ENCODE peak calls at places on chromosomes 1 and 21, in four cellular contexts. H is Caco-2, S is esophagus squamous epithelium, X is endothelial cell of umbilical vein. U is an unnamed sample. For H3K36me3, the result is how much of the 10 kb centered on the place peaks cover.

GRCh38 chr21:25561668-25562641 is 45.3 kb downstream of the MRPL39 start:
- DNase-seq in H (peak), S (no peak), X (peak), U (no peak)

GRCh38 chr21:42209801-42210479 is 9.0 kb upstream of the ABCG1 start:
- DNase-seq in H (no peak), S (no peak), X (peak), U (no peak)

GRCh38 chr1:7922301-7922700 is 18.3 kb downstream of the TNFRSF9 start:
- DNase-seq in H (no peak), S (no peak), X (no peak), U (no peak)

GRCh38 chr1:154436433-154436832 is 31.3 kb downstream of the IL6R start:
- DNase-seq in H (no peak), S (no peak), X (no peak), U (no peak)

GRCh38 chr1:180521474-180522203 is 19.3 kb upstream of the ACBD6 start:
- DNase-seq in H (peak), S (no peak), X (no peak), U (no peak)

GRCh38 chr21:20790113-20790512 is 208.1 kb upstream of the NCAM2 start:
- DNase-seq in H (no peak), S (no peak), X (no peak), U (no peak)

GRCh38 chr1:234997201-234998173 is 131.2 kb downstream of the TOMM20 start:
- DNase-seq in H (no peak), S (peak), X (peak), U (no peak)

GRCh38 chr1:74690909-74691308 is 17.3 kb upstream of the ERICH3 start:
- DNase-seq in H (no peak), S (no peak), X (no peak), U (no peak)

GRCh38 chr1:231750818-231751623 is 124.4 kb downstream of the DISC1 start:
- DNase-seq in H (no peak), S (no peak), X (no peak), U (no peak)

GRCh38 chr1:34631126-34631525 is 123.7 kb upstream of the GJB5 start:
- DNase-seq in H (no peak), S (no peak), X (no peak), U (no peak)

GRCh38 chr1:209662879-209663327 is 10.7 kb upstream of the LAMB3 start:
- DNase-seq in H (no peak), S (no peak), X (no peak), U (no peak)

GRCh38 chr1:54570161-54570560 is 22.1 kb downstream of the ACOT11 start:
- DNase-seq in H (no peak), S (no peak), X (no peak), U (no peak)

GRCh38 chr1:19688041-19688842 is 23.6 kb downstream of the HTR6 start:
- DNase-seq in H (no peak), S (no peak), X (no peak), U (no peak)

GRCh38 chr1:30847358-30847972 is 61.1 kb downstream of the SDC3 start:
- DNase-seq in H (no peak), S (no peak), X (peak), U (peak)

GRCh38 chr1:244851546-244852231 is 12.7 kb downstream of the HNRNPU start:
- DNase-seq in H (no peak), S (no peak), X (no peak), U (no peak)

GRCh38 chr1:204013052-204013451 is 59.9 kb upstream of the SOX13 start:
- DNase-seq in H (no peak), S (no peak), X (no peak), U (no peak)

GRCh38 chr1:228898582-228898992 is 163.3 kb downstream of the RHOU start:
- DNase-seq in H (no peak), S (no peak), X (no peak), U (no peak)

GRCh38 chr1:43441894-43442632 is 11.7 kb downstream of the HYI start:
- DNase-seq in H (no peak), S (no peak), X (no peak), U (no peak)

GRCh38 chr1:8163039-8163438 is 136.9 kb upstream of the ERRFI1 start:
- DNase-seq in H (no peak), S (no peak), X (no peak), U (no peak)

GRCh38 chr1:209319549-209319948 is 264.0 kb upstream of the CAMK1G start:
- DNase-seq in H (no peak), S (no peak), X (no peak), U (no peak)

GRCh38 chr1:90854559-90854958 is 137.5 kb upstream of the BARHL2 start:
- DNase-seq in H (no peak), S (no peak), X (no peak), U (no peak)

DNA sequence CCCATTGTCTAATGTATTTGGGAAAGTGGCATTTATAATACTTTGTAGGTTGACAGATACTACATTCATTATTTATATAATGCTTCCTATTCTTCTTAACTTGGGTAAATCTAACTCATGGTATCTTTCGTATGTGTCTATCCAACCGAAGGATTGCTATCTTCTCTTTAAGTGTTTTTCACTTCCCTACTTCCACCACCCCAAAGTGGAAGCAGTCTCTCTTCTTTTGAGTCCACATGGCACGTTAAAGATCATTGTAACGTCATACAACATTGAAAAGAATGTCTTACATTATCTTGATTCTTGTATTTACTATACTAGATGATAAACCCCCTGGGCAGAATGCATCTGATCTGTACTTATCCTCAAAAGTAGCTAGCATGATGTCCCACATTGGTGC is 21.2 kb downstream of the ATP1A1 start:
- DNase-seq in H (no peak), S (no peak), X (no peak), U (no peak)
- H3K36me3 ChIP-seq in H (under half), S (half or more), X (half or more), U (half or more)

GRCh38 chr1:164982545-164982944 is 374.0 kb downstream of the LMX1A start:
- DNase-seq in H (no peak), S (no peak), X (no peak), U (no peak)

GRCh38 chr1:164977561-164977960 is 379.0 kb downstream of the LMX1A start:
- DNase-seq in H (no peak), S (no peak), X (no peak), U (no peak)

GRCh38 chr1:164983023-164983650 is 373.4 kb downstream of the LMX1A start:
- DNase-seq in H (no peak), S (no peak), X (no peak), U (no peak)
- H3K36me3 ChIP-seq in H (under half), S (under half), X (under half), U (under half)

GRCh38 chr1:212957546-212957945 is 7.2 kb downstream of the VASH2 start:
- DNase-seq in H (no peak), S (no peak), X (no peak), U (no peak)
- H3K36me3 ChIP-seq in H (under half), S (under half), X (under half), U (under half)

GRCh38 chr1:241682921-241683320 is 30.8 kb downstream of the WDR64 start:
- DNase-seq in H (no peak), S (no peak), X (no peak), U (no peak)
- H3K36me3 ChIP-seq in H (under half), S (under half), X (under half), U (under half)

GRCh38 chr1:163295949-163296348 is 25.8 kb upstream of the NUF2 start:
- DNase-seq in H (no peak), S (no peak), X (no peak), U (no peak)

GRCh38 chr1:163291461-163291860 is 30.3 kb upstream of the NUF2 start:
- DNase-seq in H (no peak), S (no peak), X (no peak), U (no peak)

GRCh38 chr1:163290025-163290610 is 31.6 kb upstream of the NUF2 start:
- DNase-seq in H (no peak), S (no peak), X (no peak), U (no peak)
- H3K36me3 ChIP-seq in H (under half), S (under half), X (under half), U (under half)

GRCh38 chr21:45634511-45635183 is 8.9 kb upstream of the PCBP3 start:
- DNase-seq in H (no peak), S (no peak), X (no peak), U (no peak)
- H3K36me3 ChIP-seq in H (under half), S (under half), X (under half), U (under half)

GRCh38 chr1:47302472-47302871 is 11.5 kb downstream of the STIL start:
- DNase-seq in H (no peak), S (no peak), X (no peak), U (no peak)
- H3K36me3 ChIP-seq in H (under half), S (under half), X (under half), U (half or more)